ENCODE peak calls at places on chromosomes 7 and 10, in seven cellular contexts. T is K562, Z is cardiac muscle cell, P is fibroblast of lung, H is transverse colon, D is mesenchymal stem cell, U is tibial artery. X is an unnamed sample. For H3K4me1 and H3K9me3, the result is how much of the 10 kb centered on the place peaks cover.

GRCh38 chr7:123191132-123191531 is 8.6 kb downstream of the SLC13A1 start:
- DNase-seq in T (no peak), Z (no peak), P (no peak), H (no peak), D (no peak), U (no peak), X (no peak)

GRCh38 chr7:120170384-120170783 is 102.6 kb upstream of the KCND2 start:
- DNase-seq in T (no peak), Z (no peak), P (no peak), H (no peak), D (no peak), U (no peak), X (no peak)

GRCh38 chr10:15703167-15703880 is 16.4 kb downstream of the ITGA8 start:
- DNase-seq in T (no peak), Z (peak), P (no peak), H (no peak), D (peak), U (no peak), X (no peak)

GRCh38 chr10:12795723-12796122 is 205.8 kb downstream of the CCDC3 start:
- DNase-seq in T (no peak), Z (no peak), P (no peak), H (no peak), D (no peak), U (peak), X (no peak)

GRCh38 chr7:133428876-133429275 is 176.0 kb downstream of the EXOC4 start:
- DNase-seq in T (no peak), Z (no peak), P (no peak), H (no peak), D (no peak), U (no peak), X (no peak)

GRCh38 chr7:47762207-47762606 is 180.3 kb upstream of the TNS3 start:
- DNase-seq in T (no peak), Z (no peak), P (no peak), H (no peak), D (no peak), U (no peak), X (no peak)

GRCh38 chr7:95318501-95318900 is 5.8 kb downstream of the PON1 start:
- DNase-seq in T (no peak), Z (no peak), P (no peak), H (no peak), D (no peak), U (no peak), X (no peak)

GRCh38 chr7:1702652-1703051 is 32.6 kb downstream of the ELFN1 start:
- DNase-seq in T (no peak), Z (no peak), P (no peak), H (no peak), D (no peak), U (no peak), X (no peak)

GRCh38 chr7:17207220-17207619 is 91.2 kb upstream of the AHR start:
- DNase-seq in T (peak), Z (peak), P (peak), H (no peak), D (no peak), U (no peak), X (no peak)

GRCh38 chr7:98733036-98733435 is 116.0 kb downstream of the NPTX2 start:
- DNase-seq in T (peak), Z (peak), P (peak), H (peak), D (peak), U (no peak), X (no peak)

GRCh38 chr7:24477807-24478655 is 95.2 kb upstream of the PALS2 start:
- DNase-seq in T (peak), Z (peak), P (peak), H (no peak), D (peak), U (peak), X (peak)

GRCh38 chr10:106525871-106526270 is 638.6 kb downstream of the SORCS1 start:
- DNase-seq in T (no peak), Z (no peak), P (no peak), H (no peak), D (no peak), U (no peak), X (no peak)

GRCh38 chr7:95599069-95599468 is 2.8 kb upstream of the PDK4 start:
- DNase-seq in T (no peak), Z (no peak), P (no peak), H (no peak), D (no peak), U (no peak), X (no peak)

GRCh38 chr10:35768731-35769130 is 126.6 kb upstream of the FZD8 start:
- DNase-seq in T (no peak), Z (no peak), P (no peak), H (no peak), D (no peak), U (no peak), X (no peak)

GRCh38 chr10:63627881-63628296 is 106.7 kb downstream of the REEP3 start:
- DNase-seq in T (no peak), Z (no peak), P (no peak), H (no peak), D (peak), U (no peak), X (peak)

GRCh38 chr7:130831817-130832481 is 97.9 kb upstream of the KLF14 start:
- DNase-seq in T (peak), Z (peak), P (peak), H (no peak), D (peak), U (no peak), X (peak)

GRCh38 chr7:138563808-138564207 is 103.7 kb downstream of the TRIM24 start:
- DNase-seq in T (no peak), Z (no peak), P (no peak), H (no peak), D (no peak), U (no peak), X (no peak)

GRCh38 chr7:8637322-8637721 is 203.9 kb downstream of the NXPH1 start:
- DNase-seq in T (no peak), Z (no peak), P (no peak), H (no peak), D (no peak), U (no peak), X (no peak)

GRCh38 chr10:97222346-97222961 is 36.7 kb upstream of the SLIT1 start:
- DNase-seq in T (peak), Z (no peak), P (no peak), H (no peak), D (peak), U (no peak), X (no peak)

GRCh38 chr10:132270256-132270655 is 37.5 kb downstream of the STK32C start:
- DNase-seq in T (no peak), Z (no peak), P (no peak), H (no peak), D (no peak), U (no peak), X (no peak)

GRCh38 chr7:14754631-14755030 is 147.9 kb downstream of the DGKB start:
- DNase-seq in T (no peak), Z (peak), P (peak), H (no peak), D (peak), U (no peak), X (no peak)

GRCh38 chr7:96998765-96999164 is 6.6 kb upstream of the DLX6 start:
- DNase-seq in T (no peak), Z (no peak), P (no peak), H (no peak), D (no peak), U (no peak), X (no peak)

GRCh38 chr7:28530175-28531142 is 118.1 kb downstream of the CREB5 start:
- DNase-seq in T (no peak), Z (no peak), P (peak), H (no peak), D (peak), U (no peak), X (peak)

GRCh38 chr7:69553190-69553589 is 45.1 kb upstream of the AUTS2 start:
- DNase-seq in T (no peak), Z (no peak), P (no peak), H (no peak), D (no peak), U (no peak), X (no peak)

GRCh38 chr7:151400626-151401315 is 9.1 kb downstream of the WDR86 start:
- DNase-seq in T (no peak), Z (no peak), P (no peak), H (no peak), D (no peak), U (no peak), X (no peak)

GRCh38 chr7:151397026-151397425 is 12.8 kb downstream of the WDR86 start:
- DNase-seq in T (no peak), Z (no peak), P (no peak), H (no peak), D (no peak), U (no peak), X (no peak)

GRCh38 chr7:151398446-151399304 is 11.2 kb downstream of the WDR86 start:
- DNase-seq in T (no peak), Z (no peak), P (no peak), H (no peak), D (no peak), U (no peak), X (no peak)

GRCh38 chr7:151399906-151400305 is 9.9 kb downstream of the WDR86 start:
- DNase-seq in T (no peak), Z (no peak), P (no peak), H (no peak), D (no peak), U (no peak), X (no peak)

GRCh38 chr7:151399305-151399601 is 10.6 kb downstream of the WDR86 start:
- DNase-seq in T (no peak), Z (no peak), P (no peak), H (no peak), D (no peak), U (no peak), X (no peak)
- H3K4me1 ChIP-seq in T (under half), Z (under half), P (under half), H (under half), D (under half), U (under half), X (under half)

DNA sequence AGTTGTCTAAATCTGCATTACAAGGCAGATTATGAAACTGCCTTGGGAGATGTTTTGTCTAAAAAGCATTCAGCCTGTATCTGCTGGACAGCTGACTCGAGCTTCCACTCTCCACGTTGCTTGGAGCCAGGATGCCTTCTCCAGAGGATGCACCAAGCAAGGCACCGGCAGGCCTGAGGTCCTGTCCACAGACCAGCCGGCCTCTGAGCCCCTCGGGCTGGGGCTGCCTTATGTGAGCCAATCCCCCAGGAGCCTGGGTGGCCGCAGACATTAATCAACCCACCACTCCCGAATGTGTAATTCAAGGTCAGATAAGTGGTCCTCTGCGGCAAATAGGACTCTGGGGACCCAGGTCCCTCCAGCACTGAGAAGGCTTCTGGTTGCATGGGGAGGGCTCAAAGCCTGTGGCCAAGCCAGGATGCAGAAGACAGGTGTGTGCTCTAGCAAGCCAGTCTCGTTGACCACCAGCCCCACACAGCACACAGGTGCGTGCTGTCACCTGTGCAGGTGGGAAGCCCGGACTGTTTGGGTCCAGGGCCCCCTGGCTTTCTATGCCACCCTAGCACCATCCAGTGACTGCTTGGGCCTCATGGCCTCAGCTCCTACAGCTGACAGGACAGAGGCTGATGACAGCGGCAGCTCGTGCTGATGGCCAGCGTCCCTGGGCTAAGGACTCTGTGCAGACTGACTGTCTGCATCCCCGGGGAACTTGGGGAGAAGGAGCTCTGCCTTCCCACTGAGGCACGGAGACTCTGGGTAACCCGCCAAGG is 4.8 kb upstream of the RET start:
- DNase-seq in T (no peak), Z (no peak), P (no peak), H (no peak), D (no peak), U (no peak), X (no peak)
- H3K4me3 ChIP-seq in T (no peak), Z (no peak), P (no peak), H (no peak), D (no peak), U (no peak), X (no peak)

DNA sequence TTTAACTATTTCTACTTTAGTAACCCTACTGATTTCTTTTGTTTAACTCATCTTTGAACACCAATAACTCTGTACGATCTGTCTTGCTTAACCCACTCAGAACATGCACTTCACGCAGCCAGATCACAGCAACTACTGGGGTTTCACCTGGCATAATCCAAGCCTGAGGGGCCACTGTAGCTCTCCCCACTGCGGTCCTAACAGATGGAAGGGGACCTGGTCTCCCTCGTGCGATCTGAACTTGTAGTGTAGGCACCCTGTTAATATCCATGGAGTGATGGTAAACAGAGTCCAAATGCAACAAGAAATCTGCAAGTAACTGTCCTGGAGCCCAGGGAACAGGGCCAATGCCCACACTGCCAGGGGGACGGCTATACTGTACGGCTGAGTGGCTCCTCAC is 45.5 kb downstream of the INSIG1 start:
- DNase-seq in T (no peak), Z (no peak), P (no peak), H (no peak), D (no peak), U (no peak), X (no peak)
- H3K9me3 ChIP-seq in T (under half), Z (under half), P (under half), H (under half), D (under half), U (under half), X (under half)

GRCh38 chr10:79098061-79098460 is 29.3 kb downstream of the ZMIZ1 start:
- DNase-seq in T (no peak), Z (no peak), P (no peak), H (no peak), D (no peak), U (no peak), X (no peak)
- H3K4me1 ChIP-seq in T (under half), Z (half or more), P (half or more), H (half or more), D (half or more), U (under half), X (under half)

GRCh38 chr10:5468262-5469106 is 30.9 kb downstream of the CALML5 start:
- DNase-seq in T (no peak), Z (no peak), P (no peak), H (no peak), D (peak), U (no peak), X (no peak)

GRCh38 chr10:5464521-5464920 is 34.8 kb downstream of the CALML5 start:
- DNase-seq in T (no peak), Z (no peak), P (no peak), H (no peak), D (no peak), U (no peak), X (no peak)

GRCh38 chr10:5465976-5466450 is 33.4 kb downstream of the CALML5 start:
- DNase-seq in T (no peak), Z (no peak), P (no peak), H (peak), D (no peak), U (no peak), X (no peak)

GRCh38 chr10:5467634-5468255 is 31.6 kb downstream of the CALML5 start:
- DNase-seq in T (no peak), Z (no peak), P (no peak), H (no peak), D (no peak), U (no peak), X (no peak)

GRCh38 chr10:5466451-5466996 is 32.8 kb downstream of the CALML5 start:
- DNase-seq in T (peak), Z (peak), P (peak), H (peak), D (peak), U (no peak), X (no peak)
- H3K4me3 ChIP-seq in T (no peak), Z (no peak), P (no peak), H (no peak), D (no peak), U (no peak), X (no peak)

GRCh38 chr7:259751-260405 is 30.1 kb upstream of the FOXL3 start:
- DNase-seq in T (no peak), Z (no peak), P (no peak), H (no peak), D (no peak), U (peak), X (no peak)

GRCh38 chr7:259191-259505 is 30.8 kb upstream of the FOXL3 start:
- DNase-seq in T (no peak), Z (no peak), P (no peak), H (no peak), D (no peak), U (peak), X (no peak)

GRCh38 chr7:262251-262572 is 27.8 kb upstream of the FOXL3 start:
- DNase-seq in T (no peak), Z (no peak), P (no peak), H (no peak), D (no peak), U (peak), X (no peak)

GRCh38 chr7:261341-262250 is 28.4 kb upstream of the FOXL3 start:
- DNase-seq in T (no peak), Z (no peak), P (no peak), H (no peak), D (no peak), U (no peak), X (no peak)

GRCh38 chr7:260441-261281 is 29.3 kb upstream of the FOXL3 start:
- DNase-seq in T (no peak), Z (no peak), P (no peak), H (peak), D (no peak), U (no peak), X (no peak)
- H3K9me3 ChIP-seq in T (under half), Z (under half), P (under half), H (under half), D (under half), U (under half), X (under half)

DNA sequence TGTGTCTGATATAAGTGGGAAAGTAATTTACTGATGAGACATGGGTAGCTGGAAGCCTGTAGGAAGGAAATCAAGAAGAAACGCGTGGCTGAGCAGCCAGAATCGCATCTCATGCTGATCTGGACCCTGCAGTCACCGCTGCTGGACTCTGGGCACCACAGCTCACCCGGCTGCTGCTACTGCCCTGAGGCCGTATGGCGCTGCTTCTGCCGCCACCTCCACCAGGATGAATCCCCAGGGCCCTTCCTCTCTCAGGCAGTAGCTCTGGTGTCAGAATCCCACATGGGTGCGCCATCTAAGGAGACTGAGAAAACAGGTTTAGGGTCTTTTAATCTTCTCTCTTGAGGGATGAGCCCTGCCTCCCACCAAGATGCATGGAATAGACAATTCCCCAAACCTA is 70.3 kb upstream of the AGK start:
- DNase-seq in T (no peak), Z (no peak), P (no peak), H (no peak), D (no peak), U (no peak), X (peak)
- H3K4me1 ChIP-seq in T (under half), Z (under half), P (under half), H (under half), D (under half), U (under half), X (under half)

DNA sequence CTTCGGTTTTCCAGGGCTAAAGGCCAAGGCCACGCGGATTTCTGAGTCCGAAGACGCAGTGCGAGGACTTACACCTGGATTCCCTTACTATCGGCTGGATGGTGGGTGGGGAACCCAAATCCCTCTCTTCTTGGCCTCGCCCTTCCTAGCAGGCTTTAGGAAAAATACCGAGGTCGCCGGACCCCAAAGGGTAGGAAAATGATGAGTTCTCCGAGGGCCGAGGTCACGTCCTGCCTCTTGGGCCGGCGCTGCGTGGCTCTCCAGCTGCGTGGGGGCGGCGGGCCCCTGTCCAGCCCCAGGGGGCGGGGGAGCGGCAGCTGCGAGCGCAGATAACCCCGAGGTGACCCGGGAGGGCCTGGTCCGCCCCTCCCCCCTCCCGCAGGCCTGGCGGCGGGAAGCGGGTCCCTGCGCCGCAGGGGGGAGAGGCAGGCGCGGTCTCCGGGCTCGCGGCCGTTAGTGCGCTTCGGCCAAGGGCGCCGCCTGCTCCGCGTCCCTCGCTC is 805 bp upstream of the HMX3 start:
- DNase-seq in T (peak), Z (no peak), P (no peak), H (no peak), D (no peak), U (no peak), X (no peak)
- H3K4me3 ChIP-seq in T (peak), Z (peak), P (no peak), H (peak), D (no peak), U (no peak), X (peak)

X was measured in HAP-1.